ENCODE peak calls at places on chromosomes 1 and 21, in six cellular contexts. One of them, this sample, is unnamed.
A peak's percentile ranks its signal among the peaks of the same experiment; 100 is the strongest.

GRCh38 chr1:12678350-12678749 is 34.5 kb downstream of the AADACL4 start:
- DNase-seq in kidney epithelial cell: no peak
- DNase-seq in esophagus squamous epithelium: no peak
- DNase-seq in IMR-90: no peak
- DNase-seq in foreskin fibroblast: no peak
- DNase-seq in psoas muscle: no peak
- DNase-seq in this sample: no peak

GRCh38 chr1:27342778-27343638 is 1.2 kb downstream of the SYTL1 start:
- DNase-seq in IMR-90: no peak
- DNase-seq in foreskin fibroblast: no peak
- DNase-seq in psoas muscle: no peak
- DNase-seq in esophagus squamous epithelium: no peak
- DNase-seq in kidney epithelial cell: no peak
- DNase-seq in this sample: no peak

GRCh38 chr1:226640288-226640687 is 91.7 kb downstream of the STUM start:
- DNase-seq in kidney epithelial cell: no peak
- DNase-seq in esophagus squamous epithelium: no peak
- DNase-seq in psoas muscle: peak; percentile 4
- DNase-seq in IMR-90: no peak
- DNase-seq in foreskin fibroblast: no peak
- DNase-seq in this sample: no peak

GRCh38 chr1:98327151-98327918 is 334.2 kb upstream of the SNX7 start:
- DNase-seq in kidney epithelial cell: no peak
- DNase-seq in esophagus squamous epithelium: no peak
- DNase-seq in IMR-90: peak; percentile 84
- DNase-seq in foreskin fibroblast: peak; percentile 69
- DNase-seq in psoas muscle: no peak
- DNase-seq in this sample: no peak

GRCh38 chr1:244065960-244066388 is 14.9 kb downstream of the ZBTB18 start:
- DNase-seq in foreskin fibroblast: peak; percentile 57
- DNase-seq in psoas muscle: no peak
- DNase-seq in esophagus squamous epithelium: no peak
- DNase-seq in IMR-90: peak; percentile 84
- DNase-seq in kidney epithelial cell: no peak
- DNase-seq in this sample: no peak

GRCh38 chr1:154352581-154353459 is 27.5 kb downstream of the ATP8B2 start:
- DNase-seq in psoas muscle: peak; percentile 30
- DNase-seq in IMR-90: peak; percentile 31
- DNase-seq in foreskin fibroblast: peak; percentile 71
- DNase-seq in esophagus squamous epithelium: no peak
- DNase-seq in kidney epithelial cell: peak; percentile 7
- DNase-seq in this sample: no peak

GRCh38 chr1:37682334-37682987 is 9.9 kb upstream of the CDCA8 start:
- DNase-seq in foreskin fibroblast: peak; percentile 85
- DNase-seq in IMR-90: peak; percentile 61
- DNase-seq in esophagus squamous epithelium: peak; percentile 7
- DNase-seq in psoas muscle: peak; percentile 58
- DNase-seq in kidney epithelial cell: no peak
- DNase-seq in this sample: no peak

GRCh38 chr1:184621262-184621661 is 133.4 kb downstream of the EDEM3 start:
- DNase-seq in psoas muscle: no peak
- DNase-seq in kidney epithelial cell: no peak
- DNase-seq in esophagus squamous epithelium: no peak
- DNase-seq in IMR-90: peak; percentile 83
- DNase-seq in foreskin fibroblast: peak; percentile 61
- DNase-seq in this sample: no peak

GRCh38 chr1:86499987-86500593 is 31.4 kb downstream of the CLCA1 start:
- DNase-seq in esophagus squamous epithelium: no peak
- DNase-seq in psoas muscle: no peak
- DNase-seq in kidney epithelial cell: no peak
- DNase-seq in IMR-90: peak; percentile 32
- DNase-seq in foreskin fibroblast: no peak
- DNase-seq in this sample: no peak

GRCh38 chr1:16076871-16077250 is 3.4 kb upstream of the FAM131C start:
- DNase-seq in IMR-90: peak; percentile 33
- DNase-seq in esophagus squamous epithelium: no peak
- DNase-seq in psoas muscle: peak; percentile 53
- DNase-seq in foreskin fibroblast: peak; percentile 61
- DNase-seq in kidney epithelial cell: peak; percentile 67
- DNase-seq in this sample: peak; percentile 53

GRCh38 chr21:36694041-36694515 is 4.8 kb upstream of the SIM2 start:
- DNase-seq in foreskin fibroblast: no peak
- DNase-seq in psoas muscle: no peak
- DNase-seq in IMR-90: peak; percentile 65
- DNase-seq in esophagus squamous epithelium: no peak
- DNase-seq in kidney epithelial cell: no peak
- DNase-seq in this sample: peak; percentile 27

GRCh38 chr1:79587229-79587628 is 580.7 kb upstream of the ADGRL4 start:
- DNase-seq in foreskin fibroblast: peak; percentile 4
- DNase-seq in psoas muscle: no peak
- DNase-seq in esophagus squamous epithelium: no peak
- DNase-seq in IMR-90: peak; percentile 3
- DNase-seq in kidney epithelial cell: no peak
- DNase-seq in this sample: no peak

GRCh38 chr1:40638097-40639036 is 27.1 kb downstream of the RIMS3 start:
- DNase-seq in kidney epithelial cell: no peak
- DNase-seq in IMR-90: no peak
- DNase-seq in foreskin fibroblast: no peak
- DNase-seq in psoas muscle: no peak
- DNase-seq in esophagus squamous epithelium: no peak
- DNase-seq in this sample: no peak

GRCh38 chr1:206012086-206012859 is 9.1 kb upstream of the RAB7B start:
- DNase-seq in psoas muscle: peak; percentile 68
- DNase-seq in foreskin fibroblast: no peak
- DNase-seq in IMR-90: no peak
- DNase-seq in esophagus squamous epithelium: peak; percentile 28
- DNase-seq in kidney epithelial cell: no peak
- DNase-seq in this sample: no peak

GRCh38 chr1:228089520-228090380 is 7.2 kb downstream of the ARF1 start:
- DNase-seq in kidney epithelial cell: no peak
- DNase-seq in foreskin fibroblast: no peak
- DNase-seq in psoas muscle: peak; percentile 35
- DNase-seq in IMR-90: no peak
- DNase-seq in esophagus squamous epithelium: no peak
- DNase-seq in this sample: no peak

GRCh38 chr1:177858222-177858894 is 111.5 kb downstream of the SEC16B start:
- DNase-seq in IMR-90: peak; percentile 59
- DNase-seq in psoas muscle: no peak
- DNase-seq in kidney epithelial cell: no peak
- DNase-seq in esophagus squamous epithelium: no peak
- DNase-seq in foreskin fibroblast: peak; percentile 85
- DNase-seq in this sample: no peak

GRCh38 chr1:100582943-100583342 is 45.0 kb downstream of the GPR88 start:
- DNase-seq in esophagus squamous epithelium: no peak
- DNase-seq in foreskin fibroblast: no peak
- DNase-seq in psoas muscle: no peak
- DNase-seq in kidney epithelial cell: no peak
- DNase-seq in IMR-90: no peak
- DNase-seq in this sample: no peak

GRCh38 chr1:182430263-182431068 is 19.5 kb upstream of the RGSL1 start:
- DNase-seq in psoas muscle: no peak
- DNase-seq in esophagus squamous epithelium: no peak
- DNase-seq in foreskin fibroblast: no peak
- DNase-seq in kidney epithelial cell: no peak
- DNase-seq in IMR-90: peak; percentile 42
- DNase-seq in this sample: no peak

GRCh38 chr1:41221995-41222991 is 19.8 kb downstream of the SCMH1 start:
- DNase-seq in kidney epithelial cell: no peak
- DNase-seq in psoas muscle: no peak
- DNase-seq in IMR-90: no peak
- DNase-seq in esophagus squamous epithelium: no peak
- DNase-seq in foreskin fibroblast: no peak
- DNase-seq in this sample: no peak

DNA sequence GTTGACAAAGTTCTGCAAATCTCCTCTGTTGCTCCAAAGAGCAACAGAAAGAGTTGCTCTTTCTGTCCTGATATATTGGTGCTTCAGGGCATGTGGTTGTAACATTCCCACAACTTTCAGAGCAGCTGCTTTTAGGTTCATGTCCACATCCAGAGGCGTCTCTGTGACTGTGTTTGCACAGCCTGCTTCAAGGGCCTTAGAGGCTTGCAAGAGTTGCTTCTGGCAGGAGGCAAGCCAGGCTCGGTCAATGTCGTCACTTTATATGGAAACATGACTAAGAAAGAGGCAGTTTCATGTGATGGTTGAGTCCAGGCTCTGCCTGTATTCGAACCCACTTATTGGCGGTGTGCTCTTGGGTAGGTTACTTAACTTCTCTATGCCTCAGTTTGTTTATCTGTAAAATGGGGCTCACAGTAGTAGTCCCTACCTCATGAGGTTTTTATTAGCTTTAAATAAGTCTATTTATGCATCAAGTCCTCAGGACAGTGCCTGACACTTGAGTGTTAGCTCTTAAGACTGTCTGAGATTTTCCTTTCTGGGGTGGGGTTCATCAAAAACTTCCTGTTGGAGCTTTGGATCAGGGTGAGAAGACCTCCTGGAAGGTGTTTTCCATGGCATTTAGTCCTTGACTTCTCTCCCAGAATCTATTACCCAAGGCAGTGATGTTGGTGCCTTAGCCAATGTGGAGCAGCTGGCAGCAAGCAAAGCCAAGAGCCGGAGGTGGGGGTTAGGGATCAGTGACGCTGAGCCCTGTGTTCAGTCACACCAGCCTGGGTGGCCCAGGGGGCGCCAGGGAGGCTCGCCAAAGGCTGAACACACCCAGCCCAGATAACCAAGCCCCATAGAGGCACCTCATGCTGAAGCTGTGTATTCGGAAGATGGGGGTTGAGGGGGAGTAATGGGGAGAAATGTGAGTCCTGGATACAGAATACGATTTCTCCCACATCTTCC is 18.9 kb downstream of the LHX4 start:
- DNase-seq in IMR-90: no peak
- DNase-seq in psoas muscle: no peak
- DNase-seq in foreskin fibroblast: no peak
- DNase-seq in esophagus squamous epithelium: no peak
- DNase-seq in kidney epithelial cell: no peak
- DNase-seq in this sample: no peak
- TF ChIP-seq CTCF in IMR-90: no peak
- TF ChIP-seq CTCF in psoas muscle: no peak
- TF ChIP-seq CTCF in foreskin fibroblast: no peak
- TF ChIP-seq CTCF in esophagus squamous epithelium: no peak
- TF ChIP-seq CTCF in kidney epithelial cell: peak; percentile 28
- TF ChIP-seq CTCF in this sample: peak; percentile 38

GRCh38 chr1:70358921-70359564 is 4.5 kb upstream of the ANKRD13C start:
- DNase-seq in foreskin fibroblast: no peak
- DNase-seq in IMR-90: peak; percentile 46
- DNase-seq in psoas muscle: no peak
- DNase-seq in kidney epithelial cell: no peak
- DNase-seq in esophagus squamous epithelium: no peak
- DNase-seq in this sample: no peak

GRCh38 chr1:70353038-70353437 is 1.5 kb downstream of the ANKRD13C start:
- DNase-seq in foreskin fibroblast: no peak
- DNase-seq in esophagus squamous epithelium: no peak
- DNase-seq in psoas muscle: no peak
- DNase-seq in IMR-90: no peak
- DNase-seq in kidney epithelial cell: no peak
- DNase-seq in this sample: no peak

GRCh38 chr1:70353641-70354331 is 736 bp downstream of the ANKRD13C start:
- DNase-seq in kidney epithelial cell: peak; percentile 58
- DNase-seq in foreskin fibroblast: peak; percentile 73
- DNase-seq in IMR-90: peak; percentile 74
- DNase-seq in esophagus squamous epithelium: no peak
- DNase-seq in psoas muscle: no peak
- DNase-seq in this sample: peak; percentile 32

GRCh38 chr1:70355111-70355407 is 537 bp upstream of the ANKRD13C start:
- DNase-seq in foreskin fibroblast: no peak
- DNase-seq in kidney epithelial cell: no peak
- DNase-seq in psoas muscle: no peak
- DNase-seq in esophagus squamous epithelium: no peak
- DNase-seq in IMR-90: no peak
- DNase-seq in this sample: no peak

GRCh38 chr1:70354332-70355110 is at the start of gene ANKRD13C:
- DNase-seq in esophagus squamous epithelium: peak; percentile 71
- DNase-seq in kidney epithelial cell: peak; percentile 71
- DNase-seq in psoas muscle: peak; percentile 92
- DNase-seq in foreskin fibroblast: peak; percentile 97
- DNase-seq in IMR-90: peak; percentile 96
- DNase-seq in this sample: peak; percentile 76
- TF ChIP-seq CTCF in esophagus squamous epithelium: no peak
- TF ChIP-seq CTCF in kidney epithelial cell: peak; percentile 8
- TF ChIP-seq CTCF in psoas muscle: no peak
- TF ChIP-seq CTCF in foreskin fibroblast: no peak
- TF ChIP-seq CTCF in IMR-90: peak; percentile 6
- TF ChIP-seq CTCF in this sample: no peak

GRCh38 chr1:31633117-31633516 is 11.6 kb downstream of the PEF1 start:
- DNase-seq in psoas muscle: peak; percentile 39
- DNase-seq in esophagus squamous epithelium: no peak
- DNase-seq in kidney epithelial cell: no peak
- DNase-seq in IMR-90: no peak
- DNase-seq in foreskin fibroblast: peak; percentile 40
- DNase-seq in this sample: no peak
- TF ChIP-seq CTCF in psoas muscle: peak; percentile 42
- TF ChIP-seq CTCF in esophagus squamous epithelium: no peak
- TF ChIP-seq CTCF in kidney epithelial cell: peak; percentile 53
- TF ChIP-seq CTCF in IMR-90: peak; percentile 40
- TF ChIP-seq CTCF in foreskin fibroblast: peak; percentile 60
- TF ChIP-seq CTCF in this sample: peak; percentile 72

GRCh38 chr1:7222616-7223015 is 437.4 kb downstream of the CAMTA1 start:
- DNase-seq in IMR-90: no peak
- DNase-seq in esophagus squamous epithelium: no peak
- DNase-seq in kidney epithelial cell: no peak
- DNase-seq in psoas muscle: no peak
- DNase-seq in foreskin fibroblast: no peak
- DNase-seq in this sample: no peak

GRCh38 chr1:7220007-7220406 is 434.8 kb downstream of the CAMTA1 start:
- DNase-seq in kidney epithelial cell: no peak
- DNase-seq in esophagus squamous epithelium: no peak
- DNase-seq in IMR-90: peak; percentile 77
- DNase-seq in foreskin fibroblast: no peak
- DNase-seq in psoas muscle: no peak
- DNase-seq in this sample: no peak

GRCh38 chr1:7221823-7222462 is 436.7 kb downstream of the CAMTA1 start:
- DNase-seq in IMR-90: peak; percentile 48
- DNase-seq in kidney epithelial cell: no peak
- DNase-seq in esophagus squamous epithelium: no peak
- DNase-seq in psoas muscle: no peak
- DNase-seq in foreskin fibroblast: peak; percentile 56
- DNase-seq in this sample: no peak

GRCh38 chr1:7220712-7221252 is 435.5 kb downstream of the CAMTA1 start:
- DNase-seq in esophagus squamous epithelium: no peak
- DNase-seq in foreskin fibroblast: no peak
- DNase-seq in IMR-90: no peak
- DNase-seq in psoas muscle: no peak
- DNase-seq in kidney epithelial cell: no peak
- DNase-seq in this sample: no peak

DNA sequence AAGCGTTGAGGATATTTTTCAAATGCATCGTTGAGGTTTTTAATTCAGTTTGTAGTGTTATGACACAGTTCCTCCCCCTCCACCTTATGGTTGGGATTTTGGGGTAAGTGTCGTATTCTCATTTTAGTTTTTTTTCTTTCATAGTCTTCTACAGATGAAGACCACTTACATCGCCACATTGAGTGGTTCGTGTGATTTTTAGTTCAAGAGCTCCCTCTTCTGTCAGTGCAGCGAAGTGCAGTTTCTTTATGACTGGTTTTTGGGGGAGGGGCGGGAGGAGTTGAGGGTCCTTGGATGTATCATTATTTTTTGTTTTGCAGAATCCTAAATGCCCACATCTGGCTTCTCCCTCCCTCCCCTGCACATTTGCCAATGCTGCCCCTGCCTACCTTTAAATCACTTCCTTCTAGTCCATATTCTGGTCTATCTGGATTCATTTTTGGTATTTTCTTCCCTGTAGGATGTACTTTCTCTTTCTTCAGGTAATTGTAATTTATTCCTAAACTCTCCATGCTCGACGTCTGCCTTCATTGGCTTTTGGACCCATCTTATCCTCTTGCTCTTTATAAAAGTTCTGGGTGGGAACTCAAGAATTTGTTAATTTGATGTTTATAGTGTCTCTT is 433.1 kb downstream of the CAMTA1 start:
- DNase-seq in psoas muscle: no peak
- DNase-seq in foreskin fibroblast: peak; percentile 67
- DNase-seq in IMR-90: peak; percentile 63
- DNase-seq in kidney epithelial cell: peak; percentile 5
- DNase-seq in esophagus squamous epithelium: no peak
- DNase-seq in this sample: no peak
- TF ChIP-seq CTCF in psoas muscle: peak; percentile 81
- TF ChIP-seq CTCF in foreskin fibroblast: peak; percentile 64
- TF ChIP-seq CTCF in IMR-90: peak; percentile 77
- TF ChIP-seq CTCF in kidney epithelial cell: peak; percentile 81
- TF ChIP-seq CTCF in esophagus squamous epithelium: peak; percentile 54
- TF ChIP-seq CTCF in this sample: peak; percentile 90

This sample was measured in epithelial cell of proximal tubule.